ENCODE peak calls at places on chromosomes 11 and 22, in six cellular contexts. One of them, this sample, is unnamed.

GRCh38 chr11:46693597-46694012 is 6.8 kb downstream of the ARHGAP1 start:
- DNase-seq in colonic mucosa: no peak
- DNase-seq in left ventricle myocardium inferior: no peak
- DNase-seq in fibroblast of pulmonary artery: no peak
- DNase-seq in Peyer's patch: no peak
- DNase-seq in fibroblast of lung: no peak
- DNase-seq in this sample: no peak

GRCh38 chr11:123318623-123319022 is 111.4 kb upstream of the GRAMD1B start:
- DNase-seq in left ventricle myocardium inferior: no peak
- DNase-seq in colonic mucosa: no peak
- DNase-seq in Peyer's patch: no peak
- DNase-seq in fibroblast of lung: no peak
- DNase-seq in fibroblast of pulmonary artery: no peak
- DNase-seq in this sample: no peak

GRCh38 chr22:38788417-38788816 is 5.5 kb downstream of the DNAL4 start:
- DNase-seq in left ventricle myocardium inferior: peak; percentile 44
- DNase-seq in fibroblast of pulmonary artery: peak; percentile 97
- DNase-seq in Peyer's patch: no peak
- DNase-seq in fibroblast of lung: peak; percentile 98
- DNase-seq in colonic mucosa: peak; percentile 26
- DNase-seq in this sample: no peak

GRCh38 chr22:21687685-21688259 is 22.0 kb downstream of the PPIL2 start:
- DNase-seq in colonic mucosa: no peak
- DNase-seq in Peyer's patch: no peak
- DNase-seq in fibroblast of lung: no peak
- DNase-seq in fibroblast of pulmonary artery: no peak
- DNase-seq in left ventricle myocardium inferior: no peak
- DNase-seq in this sample: no peak

GRCh38 chr11:122853971-122854446 is 15.7 kb downstream of the CRTAM start:
- DNase-seq in fibroblast of pulmonary artery: peak; percentile 89
- DNase-seq in Peyer's patch: no peak
- DNase-seq in left ventricle myocardium inferior: no peak
- DNase-seq in colonic mucosa: peak; percentile 63
- DNase-seq in fibroblast of lung: peak; percentile 88
- DNase-seq in this sample: peak; percentile 63

GRCh38 chr22:38023045-38023444 is 34.2 kb upstream of the PICK1 start:
- DNase-seq in fibroblast of lung: no peak
- DNase-seq in fibroblast of pulmonary artery: no peak
- DNase-seq in left ventricle myocardium inferior: no peak
- DNase-seq in colonic mucosa: no peak
- DNase-seq in Peyer's patch: no peak
- DNase-seq in this sample: no peak

GRCh38 chr11:11148104-11148509 is 204.9 kb downstream of the CSNK2A3 start:
- DNase-seq in fibroblast of pulmonary artery: peak; percentile 82
- DNase-seq in Peyer's patch: no peak
- DNase-seq in colonic mucosa: no peak
- DNase-seq in fibroblast of lung: peak; percentile 85
- DNase-seq in left ventricle myocardium inferior: peak; percentile 77
- DNase-seq in this sample: no peak

GRCh38 chr11:86116996-86117705 is 48.3 kb upstream of the PICALM start:
- DNase-seq in colonic mucosa: no peak
- DNase-seq in fibroblast of pulmonary artery: peak; percentile 61
- DNase-seq in fibroblast of lung: no peak
- DNase-seq in left ventricle myocardium inferior: no peak
- DNase-seq in Peyer's patch: no peak
- DNase-seq in this sample: no peak

GRCh38 chr11:128931661-128932060 is 11.0 kb downstream of the TP53AIP1 start:
- DNase-seq in fibroblast of pulmonary artery: no peak
- DNase-seq in fibroblast of lung: no peak
- DNase-seq in left ventricle myocardium inferior: no peak
- DNase-seq in Peyer's patch: no peak
- DNase-seq in colonic mucosa: no peak
- DNase-seq in this sample: no peak

GRCh38 chr11:40130427-40130826 is 1329.0 kb downstream of the LRRC4C start:
- DNase-seq in fibroblast of pulmonary artery: no peak
- DNase-seq in Peyer's patch: no peak
- DNase-seq in fibroblast of lung: no peak
- DNase-seq in left ventricle myocardium inferior: no peak
- DNase-seq in colonic mucosa: no peak
- DNase-seq in this sample: no peak

GRCh38 chr11:119481667-119482400 is 58.9 kb upstream of the THY1 start:
- DNase-seq in fibroblast of lung: no peak
- DNase-seq in left ventricle myocardium inferior: no peak
- DNase-seq in fibroblast of pulmonary artery: no peak
- DNase-seq in colonic mucosa: no peak
- DNase-seq in Peyer's patch: no peak
- DNase-seq in this sample: no peak

GRCh38 chr22:36026741-36027140 is 1.9 kb downstream of the RBFOX2 start:
- DNase-seq in fibroblast of lung: peak; percentile 68
- DNase-seq in colonic mucosa: no peak
- DNase-seq in left ventricle myocardium inferior: no peak
- DNase-seq in Peyer's patch: no peak
- DNase-seq in fibroblast of pulmonary artery: peak; percentile 57
- DNase-seq in this sample: no peak

GRCh38 chr11:84819561-84819960 is 807.6 kb downstream of the DLG2 start:
- DNase-seq in colonic mucosa: no peak
- DNase-seq in fibroblast of lung: no peak
- DNase-seq in Peyer's patch: no peak
- DNase-seq in left ventricle myocardium inferior: no peak
- DNase-seq in fibroblast of pulmonary artery: no peak
- DNase-seq in this sample: no peak

GRCh38 chr11:116229581-116229980 is 543.2 kb downstream of the BUD13 start:
- DNase-seq in Peyer's patch: no peak
- DNase-seq in left ventricle myocardium inferior: no peak
- DNase-seq in fibroblast of lung: no peak
- DNase-seq in fibroblast of pulmonary artery: no peak
- DNase-seq in colonic mucosa: no peak
- DNase-seq in this sample: no peak

GRCh38 chr22:46592390-46592872 is 27.8 kb upstream of the GRAMD4 start:
- DNase-seq in colonic mucosa: no peak
- DNase-seq in fibroblast of lung: peak; percentile 49
- DNase-seq in Peyer's patch: no peak
- DNase-seq in fibroblast of pulmonary artery: peak; percentile 41
- DNase-seq in left ventricle myocardium inferior: peak; percentile 60
- DNase-seq in this sample: peak; percentile 80

GRCh38 chr22:38316340-38317236 is 645 bp downstream of the CSNK1E start:
- DNase-seq in Peyer's patch: peak; percentile 79
- DNase-seq in colonic mucosa: peak; percentile 60
- DNase-seq in left ventricle myocardium inferior: peak; percentile 72
- DNase-seq in fibroblast of pulmonary artery: peak; percentile 64
- DNase-seq in fibroblast of lung: peak; percentile 64
- DNase-seq in this sample: no peak

GRCh38 chr11:119011476-119011875 is 6.7 kb downstream of the RPS25 start:
- DNase-seq in colonic mucosa: no peak
- DNase-seq in left ventricle myocardium inferior: no peak
- DNase-seq in fibroblast of pulmonary artery: no peak
- DNase-seq in Peyer's patch: no peak
- DNase-seq in fibroblast of lung: no peak
- DNase-seq in this sample: no peak

GRCh38 chr11:95515379-95515778 is 274.2 kb downstream of the FAM76B start:
- DNase-seq in Peyer's patch: no peak
- DNase-seq in fibroblast of lung: peak; percentile 12
- DNase-seq in colonic mucosa: no peak
- DNase-seq in fibroblast of pulmonary artery: no peak
- DNase-seq in left ventricle myocardium inferior: no peak
- DNase-seq in this sample: no peak

GRCh38 chr11:10579700-10580099 is 11.2 kb upstream of the LYVE1 start:
- DNase-seq in Peyer's patch: no peak
- DNase-seq in fibroblast of pulmonary artery: no peak
- DNase-seq in left ventricle myocardium inferior: no peak
- DNase-seq in fibroblast of lung: no peak
- DNase-seq in colonic mucosa: no peak
- DNase-seq in this sample: no peak

GRCh38 chr22:49423125-49423650 is 404.5 kb downstream of the BRD1 start:
- DNase-seq in Peyer's patch: no peak
- DNase-seq in colonic mucosa: no peak
- DNase-seq in fibroblast of pulmonary artery: no peak
- DNase-seq in fibroblast of lung: no peak
- DNase-seq in left ventricle myocardium inferior: no peak
- DNase-seq in this sample: no peak

GRCh38 chr22:45612451-45612901 is 59.2 kb upstream of the ATXN10 start:
- DNase-seq in left ventricle myocardium inferior: peak; percentile 62
- DNase-seq in Peyer's patch: no peak
- DNase-seq in fibroblast of pulmonary artery: peak; percentile 71
- DNase-seq in fibroblast of lung: peak; percentile 87
- DNase-seq in colonic mucosa: no peak
- DNase-seq in this sample: no peak

GRCh38 chr22:41197808-41198585 is 7.1 kb upstream of the L3MBTL2 start:
- DNase-seq in fibroblast of pulmonary artery: no peak
- DNase-seq in left ventricle myocardium inferior: peak; percentile 52
- DNase-seq in Peyer's patch: peak; percentile 55
- DNase-seq in colonic mucosa: peak; percentile 77
- DNase-seq in fibroblast of lung: no peak
- DNase-seq in this sample: peak; percentile 41

GRCh38 chr11:61752117-61752924 is at the start of gene MYRF:
- DNase-seq in left ventricle myocardium inferior: peak; percentile 49
- DNase-seq in fibroblast of pulmonary artery: peak; percentile 35
- DNase-seq in fibroblast of lung: no peak
- DNase-seq in Peyer's patch: peak; percentile 88
- DNase-seq in colonic mucosa: peak; percentile 65
- DNase-seq in this sample: no peak

DNA sequence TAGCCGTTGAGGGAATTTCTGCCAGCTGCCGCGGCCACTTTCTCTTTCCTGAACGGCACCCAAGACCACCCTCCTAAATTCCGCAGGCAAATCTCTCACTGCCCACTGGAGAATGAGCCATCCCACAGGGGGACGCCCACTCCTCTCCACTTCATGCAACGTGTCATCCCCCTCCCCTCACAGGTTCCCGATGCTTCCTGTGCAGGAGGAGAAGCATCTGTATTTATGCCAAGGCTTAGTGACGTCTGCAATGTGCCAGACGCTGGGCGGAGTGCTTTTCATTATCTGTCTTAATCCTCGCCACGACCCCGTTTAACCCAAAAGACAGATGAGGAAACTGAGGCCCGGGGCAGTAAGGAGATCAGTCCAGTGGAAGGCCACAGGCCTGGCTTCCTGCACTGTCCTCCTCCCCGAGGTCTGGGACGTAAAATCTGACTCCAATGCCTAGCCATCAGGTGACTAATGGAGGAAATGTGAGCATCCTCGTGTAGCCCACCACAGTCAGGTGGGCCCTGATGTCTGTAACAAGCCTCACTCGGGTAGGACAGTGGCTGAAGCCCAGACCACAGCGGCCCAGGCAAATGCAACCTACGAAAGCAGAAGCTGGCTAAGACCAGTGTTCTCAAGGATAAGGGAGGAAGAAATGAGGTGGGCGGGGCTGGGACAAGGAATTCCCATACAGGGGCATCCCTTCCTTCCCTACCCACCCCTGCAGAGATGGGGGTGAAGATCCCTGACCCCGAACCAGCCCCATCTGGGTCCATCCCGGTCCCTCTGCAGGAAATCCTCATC is 23.1 kb downstream of the MN1 start:
- DNase-seq in left ventricle myocardium inferior: no peak
- DNase-seq in fibroblast of pulmonary artery: no peak
- DNase-seq in colonic mucosa: no peak
- DNase-seq in Peyer's patch: no peak
- DNase-seq in fibroblast of lung: no peak
- DNase-seq in this sample: no peak
- H3K4me3 ChIP-seq in left ventricle myocardium inferior: no peak overlapping the region
- H3K4me3 ChIP-seq in fibroblast of pulmonary artery: no peak overlapping the region
- H3K4me3 ChIP-seq in colonic mucosa: no peak overlapping the region
- H3K4me3 ChIP-seq in Peyer's patch: no peak overlapping the region
- H3K4me3 ChIP-seq in fibroblast of lung: no peak overlapping the region
- H3K4me3 ChIP-seq in this sample: no peak overlapping the region

GRCh38 chr11:64502634-64503033 is 88.4 kb upstream of the SLC22A12 start:
- DNase-seq in colonic mucosa: no peak
- DNase-seq in fibroblast of lung: no peak
- DNase-seq in fibroblast of pulmonary artery: no peak
- DNase-seq in Peyer's patch: no peak
- DNase-seq in left ventricle myocardium inferior: no peak
- DNase-seq in this sample: no peak

GRCh38 chr11:64499261-64500004 is 91.6 kb upstream of the SLC22A12 start:
- DNase-seq in colonic mucosa: peak; percentile 45
- DNase-seq in fibroblast of lung: no peak
- DNase-seq in Peyer's patch: no peak
- DNase-seq in left ventricle myocardium inferior: no peak
- DNase-seq in fibroblast of pulmonary artery: no peak
- DNase-seq in this sample: peak; percentile 84

GRCh38 chr11:64498151-64498550 is 92.9 kb upstream of the SLC22A12 start:
- DNase-seq in left ventricle myocardium inferior: no peak
- DNase-seq in Peyer's patch: no peak
- DNase-seq in fibroblast of lung: no peak
- DNase-seq in colonic mucosa: no peak
- DNase-seq in fibroblast of pulmonary artery: no peak
- DNase-seq in this sample: no peak

GRCh38 chr11:64501500-64502427 is 89.3 kb upstream of the SLC22A12 start:
- DNase-seq in fibroblast of lung: no peak
- DNase-seq in fibroblast of pulmonary artery: no peak
- DNase-seq in Peyer's patch: peak; percentile 66
- DNase-seq in left ventricle myocardium inferior: no peak
- DNase-seq in colonic mucosa: peak; percentile 88
- DNase-seq in this sample: no peak

DNA sequence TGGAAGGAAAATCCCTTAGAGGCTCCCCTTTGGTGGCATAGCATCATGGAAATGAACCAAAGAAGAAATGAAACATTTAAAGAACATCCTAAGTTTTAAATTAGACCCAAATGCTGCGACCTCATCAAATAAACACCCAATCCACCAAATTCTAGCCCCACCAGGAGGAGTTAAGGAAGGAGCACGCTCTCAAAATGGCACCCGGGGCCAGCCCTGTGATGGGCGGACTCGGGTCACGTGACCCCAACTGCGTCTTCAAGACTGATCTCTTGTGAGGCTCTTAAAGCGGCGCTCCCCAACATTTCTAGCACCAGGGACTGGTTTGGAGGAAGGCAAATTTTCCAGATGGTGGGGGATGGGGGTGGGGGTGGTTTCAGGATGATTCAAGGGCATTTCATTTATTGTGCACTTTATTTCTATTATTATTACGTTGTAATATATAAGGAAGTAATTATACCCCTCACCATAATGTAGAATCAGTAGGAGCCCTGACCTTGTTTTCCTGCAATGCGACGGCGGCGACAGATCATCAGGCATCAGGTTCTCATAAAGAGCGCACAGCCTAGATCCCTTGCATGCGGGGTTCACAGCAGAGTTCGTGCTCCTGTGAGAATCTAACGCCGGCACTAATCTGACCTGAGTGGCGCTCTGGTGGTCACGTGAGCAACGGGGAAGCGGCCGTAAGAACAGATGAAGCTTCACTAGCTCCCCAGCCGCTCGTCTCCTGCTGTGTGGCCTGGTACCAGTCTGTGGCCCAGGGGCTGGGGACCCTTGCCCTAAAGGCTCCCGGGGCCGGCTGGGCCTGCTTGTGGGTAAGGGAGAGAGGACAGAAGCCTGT is 90.6 kb upstream of the SLC22A12 start:
- DNase-seq in left ventricle myocardium inferior: no peak
- DNase-seq in fibroblast of pulmonary artery: no peak
- DNase-seq in fibroblast of lung: no peak
- DNase-seq in colonic mucosa: no peak
- DNase-seq in Peyer's patch: no peak
- DNase-seq in this sample: peak; percentile 96
- H3K4me3 ChIP-seq in left ventricle myocardium inferior: no peak overlapping the region
- H3K4me3 ChIP-seq in fibroblast of pulmonary artery: no peak overlapping the region
- H3K4me3 ChIP-seq in fibroblast of lung: no peak overlapping the region
- H3K4me3 ChIP-seq in colonic mucosa: no peak overlapping the region
- H3K4me3 ChIP-seq in Peyer's patch: no peak overlapping the region
- H3K4me3 ChIP-seq in this sample: peak overlapping the region; percentile 72

GRCh38 chr22:31750365-31751284 is 693 bp upstream of the PRR14L start:
- DNase-seq in colonic mucosa: peak; percentile 22
- DNase-seq in fibroblast of lung: no peak
- DNase-seq in left ventricle myocardium inferior: no peak
- DNase-seq in fibroblast of pulmonary artery: no peak
- DNase-seq in Peyer's patch: no peak
- DNase-seq in this sample: no peak
- H3K4me3 ChIP-seq in colonic mucosa: peak overlapping the region; percentile 88
- H3K4me3 ChIP-seq in fibroblast of lung: peak overlapping the region; percentile 88
- H3K4me3 ChIP-seq in left ventricle myocardium inferior: peak overlapping the region; percentile 99
- H3K4me3 ChIP-seq in fibroblast of pulmonary artery: peak overlapping the region; percentile 92
- H3K4me3 ChIP-seq in Peyer's patch: peak overlapping the region; percentile 90
- H3K4me3 ChIP-seq in this sample: peak overlapping the region; percentile 97

GRCh38 chr11:8221025-8221723 is 42.5 kb downstream of the LMO1 start:
- DNase-seq in left ventricle myocardium inferior: no peak
- DNase-seq in colonic mucosa: no peak
- DNase-seq in fibroblast of pulmonary artery: no peak
- DNase-seq in Peyer's patch: no peak
- DNase-seq in fibroblast of lung: no peak
- DNase-seq in this sample: no peak
- H3K4me3 ChIP-seq in left ventricle myocardium inferior: no peak overlapping the region
- H3K4me3 ChIP-seq in colonic mucosa: no peak overlapping the region
- H3K4me3 ChIP-seq in fibroblast of pulmonary artery: no peak overlapping the region
- H3K4me3 ChIP-seq in Peyer's patch: no peak overlapping the region
- H3K4me3 ChIP-seq in fibroblast of lung: no peak overlapping the region
- H3K4me3 ChIP-seq in this sample: no peak overlapping the region